ENCODE peak calls at places on chromosomes 5 and 9, in ten cellular contexts. One of them, this sample, is unnamed.

GRCh38 chr5:177432905-177433657 is 6.6 kb downstream of the GRK6 start:
- DNase-seq in heart left ventricle: no peak
- DNase-seq in esophagus squamous epithelium: no peak
- DNase-seq in sigmoid colon: no peak
- DNase-seq in Peyer's patch: no peak
- DNase-seq in uterus: no peak
- DNase-seq in stomach: no peak
- DNase-seq in prostate gland: no peak
- DNase-seq in tibial nerve: no peak
- DNase-seq in IMR-90: no peak
- DNase-seq in this sample: no peak

GRCh38 chr5:87885727-87886126 is 382.9 kb downstream of the TMEM161B start:
- DNase-seq in prostate gland: no peak
- DNase-seq in uterus: no peak
- DNase-seq in esophagus squamous epithelium: no peak
- DNase-seq in stomach: no peak
- DNase-seq in Peyer's patch: no peak
- DNase-seq in tibial nerve: no peak
- DNase-seq in IMR-90: no peak
- DNase-seq in heart left ventricle: no peak
- DNase-seq in sigmoid colon: no peak
- DNase-seq in this sample: no peak

GRCh38 chr5:9201011-9201410 is 344.9 kb downstream of the SEMA5A start:
- DNase-seq in IMR-90: no peak
- DNase-seq in esophagus squamous epithelium: no peak
- DNase-seq in stomach: no peak
- DNase-seq in heart left ventricle: no peak
- DNase-seq in Peyer's patch: no peak
- DNase-seq in sigmoid colon: no peak
- DNase-seq in tibial nerve: no peak
- DNase-seq in prostate gland: no peak
- DNase-seq in uterus: no peak
- DNase-seq in this sample: no peak

GRCh38 chr9:70113403-70114022 is 69.9 kb downstream of the MAMDC2 start:
- DNase-seq in uterus: peak
- DNase-seq in prostate gland: peak
- DNase-seq in IMR-90: peak
- DNase-seq in sigmoid colon: peak
- DNase-seq in heart left ventricle: peak
- DNase-seq in Peyer's patch: peak
- DNase-seq in tibial nerve: peak
- DNase-seq in esophagus squamous epithelium: no peak
- DNase-seq in stomach: peak
- DNase-seq in this sample: peak

GRCh38 chr9:33151007-33151557 is 16.1 kb downstream of the B4GALT1 start:
- DNase-seq in esophagus squamous epithelium: no peak
- DNase-seq in tibial nerve: peak
- DNase-seq in uterus: peak
- DNase-seq in stomach: no peak
- DNase-seq in Peyer's patch: no peak
- DNase-seq in IMR-90: peak
- DNase-seq in sigmoid colon: peak
- DNase-seq in heart left ventricle: peak
- DNase-seq in prostate gland: no peak
- DNase-seq in this sample: peak

GRCh38 chr9:109452761-109453160 is 45.3 kb downstream of the PTPN3 start:
- DNase-seq in prostate gland: no peak
- DNase-seq in sigmoid colon: no peak
- DNase-seq in IMR-90: peak
- DNase-seq in uterus: no peak
- DNase-seq in heart left ventricle: no peak
- DNase-seq in tibial nerve: no peak
- DNase-seq in stomach: no peak
- DNase-seq in esophagus squamous epithelium: no peak
- DNase-seq in Peyer's patch: no peak
- DNase-seq in this sample: no peak

GRCh38 chr5:64594601-64595518 is 89.0 kb downstream of the RGS7BP start:
- DNase-seq in stomach: no peak
- DNase-seq in IMR-90: no peak
- DNase-seq in sigmoid colon: no peak
- DNase-seq in esophagus squamous epithelium: no peak
- DNase-seq in prostate gland: no peak
- DNase-seq in tibial nerve: no peak
- DNase-seq in heart left ventricle: no peak
- DNase-seq in uterus: no peak
- DNase-seq in Peyer's patch: no peak
- DNase-seq in this sample: no peak

GRCh38 chr9:96383165-96383939 is at the start of gene SLC35D2:
- DNase-seq in uterus: peak
- DNase-seq in esophagus squamous epithelium: no peak
- DNase-seq in tibial nerve: peak
- DNase-seq in Peyer's patch: peak
- DNase-seq in heart left ventricle: peak
- DNase-seq in stomach: peak
- DNase-seq in prostate gland: peak
- DNase-seq in IMR-90: peak
- DNase-seq in sigmoid colon: peak
- DNase-seq in this sample: peak

GRCh38 chr9:116160676-116161571 is 7.3 kb downstream of the PAPPA start:
- DNase-seq in esophagus squamous epithelium: no peak
- DNase-seq in stomach: no peak
- DNase-seq in prostate gland: no peak
- DNase-seq in heart left ventricle: no peak
- DNase-seq in tibial nerve: no peak
- DNase-seq in sigmoid colon: no peak
- DNase-seq in IMR-90: no peak
- DNase-seq in Peyer's patch: no peak
- DNase-seq in uterus: no peak
- DNase-seq in this sample: no peak

GRCh38 chr5:111997308-111998159 is 240.5 kb upstream of the NREP start:
- DNase-seq in uterus: no peak
- DNase-seq in esophagus squamous epithelium: peak
- DNase-seq in heart left ventricle: peak
- DNase-seq in IMR-90: peak
- DNase-seq in stomach: no peak
- DNase-seq in Peyer's patch: no peak
- DNase-seq in prostate gland: no peak
- DNase-seq in sigmoid colon: no peak
- DNase-seq in tibial nerve: no peak
- DNase-seq in this sample: no peak

GRCh38 chr5:176519810-176520720 is 17.1 kb downstream of the RNF44 start:
- DNase-seq in tibial nerve: no peak
- DNase-seq in uterus: no peak
- DNase-seq in sigmoid colon: no peak
- DNase-seq in heart left ventricle: no peak
- DNase-seq in stomach: no peak
- DNase-seq in IMR-90: no peak
- DNase-seq in Peyer's patch: no peak
- DNase-seq in esophagus squamous epithelium: no peak
- DNase-seq in prostate gland: no peak
- DNase-seq in this sample: no peak

GRCh38 chr5:96146675-96147074 is 185.0 kb upstream of the ELL2 start:
- DNase-seq in sigmoid colon: no peak
- DNase-seq in esophagus squamous epithelium: no peak
- DNase-seq in prostate gland: no peak
- DNase-seq in Peyer's patch: no peak
- DNase-seq in heart left ventricle: no peak
- DNase-seq in IMR-90: peak
- DNase-seq in uterus: no peak
- DNase-seq in stomach: no peak
- DNase-seq in tibial nerve: no peak
- DNase-seq in this sample: no peak

GRCh38 chr5:96149546-96149945 is 187.9 kb upstream of the ELL2 start:
- DNase-seq in uterus: no peak
- DNase-seq in Peyer's patch: no peak
- DNase-seq in sigmoid colon: no peak
- DNase-seq in heart left ventricle: no peak
- DNase-seq in tibial nerve: no peak
- DNase-seq in esophagus squamous epithelium: no peak
- DNase-seq in IMR-90: peak
- DNase-seq in stomach: no peak
- DNase-seq in prostate gland: peak
- DNase-seq in this sample: no peak

GRCh38 chr5:96149021-96149420 is 187.4 kb upstream of the ELL2 start:
- DNase-seq in prostate gland: no peak
- DNase-seq in esophagus squamous epithelium: no peak
- DNase-seq in stomach: no peak
- DNase-seq in tibial nerve: no peak
- DNase-seq in sigmoid colon: no peak
- DNase-seq in heart left ventricle: no peak
- DNase-seq in IMR-90: no peak
- DNase-seq in Peyer's patch: no peak
- DNase-seq in uterus: no peak
- DNase-seq in this sample: no peak

GRCh38 chr5:96150007-96150406 is 188.4 kb upstream of the ELL2 start:
- DNase-seq in heart left ventricle: no peak
- DNase-seq in Peyer's patch: no peak
- DNase-seq in tibial nerve: no peak
- DNase-seq in prostate gland: peak
- DNase-seq in uterus: no peak
- DNase-seq in sigmoid colon: no peak
- DNase-seq in IMR-90: no peak
- DNase-seq in esophagus squamous epithelium: no peak
- DNase-seq in stomach: no peak
- DNase-seq in this sample: no peak

GRCh38 chr5:96148376-96148775 is 186.7 kb upstream of the ELL2 start:
- DNase-seq in uterus: no peak
- DNase-seq in tibial nerve: no peak
- DNase-seq in Peyer's patch: no peak
- DNase-seq in esophagus squamous epithelium: no peak
- DNase-seq in IMR-90: no peak
- DNase-seq in stomach: no peak
- DNase-seq in prostate gland: no peak
- DNase-seq in sigmoid colon: no peak
- DNase-seq in heart left ventricle: no peak
- DNase-seq in this sample: no peak
- H3K27ac ChIP-seq in uterus: no peak
- H3K27ac ChIP-seq in tibial nerve: no peak
- H3K27ac ChIP-seq in Peyer's patch: no peak
- H3K27ac ChIP-seq in esophagus squamous epithelium: peak
- H3K27ac ChIP-seq in IMR-90: no peak
- H3K27ac ChIP-seq in stomach: no peak
- H3K27ac ChIP-seq in prostate gland: no peak
- H3K27ac ChIP-seq in sigmoid colon: no peak
- H3K27ac ChIP-seq in heart left ventricle: no peak
- H3K27ac ChIP-seq in this sample: no peak

DNA sequence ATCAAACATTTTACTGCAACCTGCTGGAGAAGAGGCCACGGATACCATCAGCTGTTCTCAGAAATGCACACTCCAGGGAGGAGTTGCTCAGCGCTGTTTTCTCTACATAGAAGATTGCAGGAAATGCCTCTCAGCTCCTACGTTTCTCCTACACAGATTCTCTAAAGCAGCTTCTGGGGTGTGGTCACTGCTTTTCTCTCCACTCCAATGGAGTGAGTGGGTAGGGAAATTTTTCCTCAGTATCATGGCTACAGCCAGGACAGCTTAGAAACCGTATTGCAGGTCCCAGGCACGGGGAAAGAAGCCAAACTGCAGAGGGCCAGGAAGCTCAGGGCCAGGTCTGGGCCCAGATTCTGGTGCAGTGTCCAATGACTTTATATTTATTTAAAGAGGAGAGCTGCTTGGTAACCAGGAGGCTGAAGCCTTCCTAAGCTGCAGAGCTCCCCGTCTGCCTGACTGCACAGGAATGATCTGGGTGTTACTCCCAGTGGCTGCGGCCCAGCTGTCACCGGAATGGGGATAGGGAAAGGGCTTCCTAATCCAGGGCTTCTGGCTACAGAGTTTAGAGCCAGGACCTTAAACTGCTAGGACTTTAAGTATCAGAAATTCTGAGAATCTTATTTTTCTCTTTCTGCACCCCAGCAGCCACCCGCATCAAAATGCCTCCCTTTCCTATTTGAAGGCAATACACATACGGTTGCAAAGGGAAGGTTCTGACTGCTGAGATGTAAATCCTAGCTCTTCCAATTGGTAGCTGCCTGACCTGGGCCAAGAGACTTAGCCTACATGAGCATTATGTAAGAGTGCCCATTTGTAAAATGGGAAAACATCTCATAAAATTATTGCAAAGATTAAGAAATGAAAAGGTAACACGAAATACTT is 1.4 kb upstream of the SPTAN1 start:
- DNase-seq in tibial nerve: no peak
- DNase-seq in sigmoid colon: peak
- DNase-seq in prostate gland: no peak
- DNase-seq in esophagus squamous epithelium: no peak
- DNase-seq in uterus: peak
- DNase-seq in stomach: no peak
- DNase-seq in heart left ventricle: peak
- DNase-seq in Peyer's patch: no peak
- DNase-seq in IMR-90: peak
- DNase-seq in this sample: no peak
- H3K4me3 ChIP-seq in tibial nerve: peak
- H3K4me3 ChIP-seq in sigmoid colon: peak
- H3K4me3 ChIP-seq in prostate gland: peak
- H3K4me3 ChIP-seq in esophagus squamous epithelium: peak
- H3K4me3 ChIP-seq in uterus: peak
- H3K4me3 ChIP-seq in stomach: no peak
- H3K4me3 ChIP-seq in heart left ventricle: peak
- H3K4me3 ChIP-seq in Peyer's patch: no peak
- H3K4me3 ChIP-seq in IMR-90: peak
- H3K4me3 ChIP-seq in this sample: peak

GRCh38 chr5:171413153-171413910 is 6.1 kb upstream of the FGF18 start:
- DNase-seq in esophagus squamous epithelium: no peak
- DNase-seq in IMR-90: no peak
- DNase-seq in stomach: no peak
- DNase-seq in tibial nerve: no peak
- DNase-seq in heart left ventricle: no peak
- DNase-seq in sigmoid colon: no peak
- DNase-seq in Peyer's patch: no peak
- DNase-seq in prostate gland: no peak
- DNase-seq in uterus: no peak
- DNase-seq in this sample: no peak
- TF ChIP-seq POLR2A in esophagus squamous epithelium: no peak
- TF ChIP-seq POLR2A in IMR-90: no peak
- TF ChIP-seq POLR2A in stomach: no peak
- TF ChIP-seq POLR2A in tibial nerve: no peak
- TF ChIP-seq POLR2A in heart left ventricle: no peak
- TF ChIP-seq POLR2A in sigmoid colon: no peak
- TF ChIP-seq POLR2A in Peyer's patch: no peak
- TF ChIP-seq POLR2A in prostate gland: no peak
- TF ChIP-seq POLR2A in uterus: no peak
- TF ChIP-seq POLR2A in this sample: no peak

GRCh38 chr5:125578551-125578950 is 832.1 kb upstream of the ZNF608 start:
- DNase-seq in prostate gland: no peak
- DNase-seq in heart left ventricle: no peak
- DNase-seq in sigmoid colon: no peak
- DNase-seq in Peyer's patch: no peak
- DNase-seq in tibial nerve: no peak
- DNase-seq in uterus: no peak
- DNase-seq in esophagus squamous epithelium: no peak
- DNase-seq in IMR-90: no peak
- DNase-seq in stomach: no peak
- DNase-seq in this sample: no peak

GRCh38 chr5:125576823-125577222 is 830.4 kb upstream of the ZNF608 start:
- DNase-seq in uterus: no peak
- DNase-seq in sigmoid colon: no peak
- DNase-seq in tibial nerve: no peak
- DNase-seq in esophagus squamous epithelium: no peak
- DNase-seq in heart left ventricle: no peak
- DNase-seq in prostate gland: no peak
- DNase-seq in stomach: no peak
- DNase-seq in IMR-90: no peak
- DNase-seq in Peyer's patch: no peak
- DNase-seq in this sample: no peak

GRCh38 chr5:125575561-125576504 is 829.4 kb upstream of the ZNF608 start:
- DNase-seq in tibial nerve: no peak
- DNase-seq in uterus: peak
- DNase-seq in stomach: no peak
- DNase-seq in esophagus squamous epithelium: no peak
- DNase-seq in IMR-90: no peak
- DNase-seq in prostate gland: no peak
- DNase-seq in heart left ventricle: no peak
- DNase-seq in sigmoid colon: peak
- DNase-seq in Peyer's patch: no peak
- DNase-seq in this sample: peak
- H3K27ac ChIP-seq in tibial nerve: no peak
- H3K27ac ChIP-seq in uterus: no peak
- H3K27ac ChIP-seq in stomach: no peak
- H3K27ac ChIP-seq in esophagus squamous epithelium: no peak
- H3K27ac ChIP-seq in IMR-90: no peak
- H3K27ac ChIP-seq in prostate gland: no peak
- H3K27ac ChIP-seq in heart left ventricle: no peak
- H3K27ac ChIP-seq in sigmoid colon: no peak
- H3K27ac ChIP-seq in Peyer's patch: no peak
- H3K27ac ChIP-seq in this sample: peak

This sample was measured in transverse colon.